ENCODE peak calls at places on chromosomes 3 and 15, in six cellular contexts. D is right lobe of liver, Y is right cardiac atrium, R is psoas muscle, L is esophagus squamous epithelium, E is AG04450. Q is an unnamed sample.

GRCh38 chr3:4421121-4421520 is 45.9 kb downstream of the SUMF1 start:
- DNase-seq in L (no peak), Y (no peak), D (no peak), R (no peak), E (no peak), Q (no peak)

GRCh38 chr15:57406040-57406772 is 29.9 kb downstream of the CGNL1 start:
- DNase-seq in E (no peak), L (no peak), R (no peak), Y (no peak), D (no peak), Q (no peak)

GRCh38 chr3:126036056-126036549 is 47.8 kb downstream of the SLC41A3 start:
- DNase-seq in E (no peak), L (no peak), Y (no peak), R (no peak), D (no peak), Q (no peak)

GRCh38 chr3:126213376-126214044 is 33.1 kb upstream of the ALDH1L1 start:
- DNase-seq in D (no peak), Y (peak; percentile 53), E (no peak), R (no peak), L (no peak), Q (no peak)

GRCh38 chr15:94324835-94325767 is 93.7 kb downstream of the MCTP2 start:
- DNase-seq in E (no peak), Y (no peak), L (no peak), D (no peak), R (no peak), Q (no peak)

GRCh38 chr15:67080900-67081431 is 15.6 kb downstream of the SMAD3 start:
- DNase-seq in R (peak; percentile 75), E (no peak), L (peak; percentile 60), D (no peak), Y (peak; percentile 55), Q (no peak)

GRCh38 chr3:54213910-54214309 is 91.6 kb downstream of the CACNA2D3 start:
- DNase-seq in L (no peak), Y (no peak), E (no peak), D (no peak), R (no peak), Q (no peak)

GRCh38 chr3:71288269-71288930 is 295.1 kb downstream of the FOXP1 start:
- DNase-seq in R (no peak), L (no peak), Y (no peak), D (no peak), E (no peak), Q (no peak)

GRCh38 chr3:195080125-195080524 is 190.8 kb downstream of the XXYLT1 start:
- DNase-seq in L (no peak), E (no peak), D (peak; percentile 12), R (no peak), Y (no peak), Q (no peak)

GRCh38 chr3:94063497-94064119 is 747 bp downstream of the NSUN3 start:
- DNase-seq in D (no peak), E (no peak), Y (no peak), R (no peak), L (no peak), Q (no peak)

GRCh38 chr15:55740981-55741591 is 1.9 kb downstream of the PRTG start:
- DNase-seq in Y (no peak), E (no peak), L (no peak), R (no peak), D (no peak), Q (no peak)

GRCh38 chr15:35481992-35482391 is 64.0 kb downstream of the DPH6 start:
- DNase-seq in E (peak; percentile 21), L (no peak), R (no peak), Y (no peak), D (no peak), Q (no peak)

GRCh38 chr3:50674349-50675178 is at the start of gene DOCK3:
- DNase-seq in Y (peak; percentile 83), R (peak; percentile 69), L (no peak), E (no peak), D (peak; percentile 69), Q (peak; percentile 53)

GRCh38 chr3:121748638-121749275 is 784 bp downstream of the GOLGB1 start:
- DNase-seq in R (no peak), D (peak; percentile 76), E (no peak), L (no peak), Y (no peak), Q (peak; percentile 13)

GRCh38 chr15:39939487-39940452 is 5.9 kb downstream of the EIF2AK4 start:
- DNase-seq in E (no peak), L (no peak), Y (no peak), D (no peak), R (no peak), Q (no peak)

GRCh38 chr3:100603449-100603848 is 6.0 kb upstream of the ADGRG7 start:
- DNase-seq in D (no peak), E (no peak), L (no peak), Y (no peak), R (no peak), Q (no peak)

GRCh38 chr3:128993461-128994172 is at the start of gene CFAP92:
- DNase-seq in E (no peak), D (peak; percentile 87), Y (peak; percentile 95), L (peak; percentile 25), R (peak; percentile 87), Q (peak; percentile 85)

GRCh38 chr15:77004189-77004588 is 9.3 kb downstream of the PSTPIP1 start:
- DNase-seq in Y (peak; percentile 88), E (no peak), R (peak; percentile 64), L (no peak), D (no peak), Q (no peak)

GRCh38 chr15:100032358-100033080 is 299.3 kb upstream of the LYSMD4 start:
- DNase-seq in D (no peak), R (no peak), L (no peak), E (no peak), Y (no peak), Q (no peak)

GRCh38 chr3:172294238-172294806 is 153.9 kb downstream of the GHSR start:
- DNase-seq in D (no peak), Y (no peak), R (no peak), L (no peak), E (no peak), Q (no peak)

GRCh38 chr3:149833241-149833640 is 20.2 kb downstream of the RNF13 start:
- DNase-seq in E (no peak), D (no peak), L (no peak), R (no peak), Y (no peak), Q (no peak)

GRCh38 chr3:149830902-149831301 is 17.9 kb downstream of the RNF13 start:
- DNase-seq in D (no peak), L (no peak), E (no peak), R (no peak), Y (no peak), Q (no peak)

GRCh38 chr3:149828390-149828789 is 15.4 kb downstream of the RNF13 start:
- DNase-seq in Y (no peak), E (no peak), D (no peak), L (no peak), R (no peak), Q (no peak)

GRCh38 chr3:149831321-149831720 is 18.3 kb downstream of the RNF13 start:
- DNase-seq in E (no peak), L (no peak), D (no peak), R (no peak), Y (no peak), Q (no peak)

GRCh38 chr3:149832086-149832485 is 19.1 kb downstream of the RNF13 start:
- DNase-seq in L (no peak), D (no peak), R (no peak), Y (no peak), E (no peak), Q (no peak)
- H3K9me3 ChIP-seq in L (peaks cover 43% of the 10 kb centered on the region), D (no peaks in the 10 kb centered on the region), R (peaks cover 26% of the 10 kb centered on the region), Y (peaks cover 2% of the 10 kb centered on the region), E (peaks cover 7% of the 10 kb centered on the region), Q (peaks cover 4% of the 10 kb centered on the region)

GRCh38 chr3:58962816-58963215 is 87.0 kb downstream of the CFAP20DC start:
- DNase-seq in D (no peak), Y (no peak), R (no peak), L (no peak), E (no peak), Q (no peak)
- H3K9me3 ChIP-seq in D (no peaks in the 10 kb centered on the region), Y (no peaks in the 10 kb centered on the region), R (no peaks in the 10 kb centered on the region), L (no peaks in the 10 kb centered on the region), E (no peaks in the 10 kb centered on the region), Q (no peaks in the 10 kb centered on the region)

GRCh38 chr3:189353318-189353958 is 181.7 kb downstream of the TPRG1 start:
- DNase-seq in Y (no peak), R (no peak), E (no peak), L (no peak), D (no peak), Q (no peak)
- H3K9me3 ChIP-seq in Y (no peaks in the 10 kb centered on the region), R (no peaks in the 10 kb centered on the region), E (no peaks in the 10 kb centered on the region), L (no peaks in the 10 kb centered on the region), D (no peaks in the 10 kb centered on the region), Q (no peaks in the 10 kb centered on the region)

GRCh38 chr15:25094066-25094465 is 139.3 kb downstream of the SNRPN start:
- DNase-seq in Y (no peak), D (no peak), E (no peak), R (no peak), L (no peak), Q (no peak)
- H3K9me3 ChIP-seq in Y (peaks cover 19% of the 10 kb centered on the region), D (peaks cover 4% of the 10 kb centered on the region), E (peaks cover 32% of the 10 kb centered on the region), R (peaks cover 68% of the 10 kb centered on the region), L (peaks cover 89% of the 10 kb centered on the region), Q (peaks cover 31% of the 10 kb centered on the region)

GRCh38 chr15:52784799-52785671 is 5.1 kb downstream of the ONECUT1 start:
- DNase-seq in R (no peak), E (no peak), Y (peak; percentile 42), D (peak; percentile 84), L (no peak), Q (no peak)
- H3K9me3 ChIP-seq in R (no peaks in the 10 kb centered on the region), E (peaks cover 11% of the 10 kb centered on the region), Y (no peaks in the 10 kb centered on the region), D (no peaks in the 10 kb centered on the region), L (no peaks in the 10 kb centered on the region), Q (peaks cover 5% of the 10 kb centered on the region)